ENCODE peak calls at places on chromosomes 5 and 9, in nine cellular contexts. B is foreskin fibroblast, D is tibial artery, Q is choroid plexus epithelial cell, F is AG04449, C is brain microvascular endothelial cell, Z is adrenal gland, S is mucosa of descending colon, J is spleen. H is an unnamed sample.

GRCh38 chr9:130328349-130328801 is 62.8 kb downstream of the HMCN2 start:
- DNase-seq in B (peak; percentile 32), J (no peak), D (peak; percentile 83), Z (peak; percentile 31), C (no peak), F (no peak), S (peak; percentile 50), Q (peak; percentile 52), H (no peak)

GRCh38 chr9:23522952-23523351 is 303.1 kb downstream of the ELAVL2 start:
- DNase-seq in Q (no peak), C (no peak), S (no peak), D (no peak), F (no peak), B (no peak), Z (no peak), J (no peak), H (no peak)

GRCh38 chr5:132410451-132411381 is 41.2 kb downstream of the SLC22A5 start:
- DNase-seq in C (peak; percentile 60), D (peak; percentile 80), Q (peak; percentile 79), Z (peak; percentile 87), B (peak; percentile 75), J (peak; percentile 97), S (peak; percentile 86), F (no peak), H (peak; percentile 83)

GRCh38 chr9:86163503-86163902 is 64.1 kb upstream of the GOLM1 start:
- DNase-seq in J (no peak), D (no peak), Z (no peak), Q (no peak), S (no peak), F (no peak), C (no peak), B (no peak), H (no peak)

GRCh38 chr5:158589939-158590338 is 509.8 kb downstream of the EBF1 start:
- DNase-seq in F (no peak), C (no peak), J (no peak), B (no peak), Z (no peak), S (peak; percentile 4), Q (peak; percentile 51), D (no peak), H (no peak)

GRCh38 chr5:145495741-145496140 is 339.4 kb downstream of the PRELID2 start:
- DNase-seq in S (no peak), J (no peak), F (peak; percentile 76), B (peak; percentile 74), C (peak; percentile 96), Z (peak; percentile 46), Q (peak; percentile 94), D (no peak), H (peak; percentile 94)

GRCh38 chr5:131635755-131636479 is 888 bp upstream of the RAPGEF6 start:
- DNase-seq in Q (peak; percentile 65), C (no peak), J (no peak), D (no peak), S (peak; percentile 33), F (no peak), Z (no peak), B (no peak), H (no peak)

GRCh38 chr5:175887463-175887862 is 16.1 kb downstream of the CPLX2 start:
- DNase-seq in S (no peak), Q (peak; percentile 3), F (no peak), B (no peak), D (no peak), Z (no peak), C (no peak), J (no peak), H (peak; percentile 17)

GRCh38 chr9:113951032-113951372 is 74.9 kb downstream of the ZNF618 start:
- DNase-seq in S (no peak), C (no peak), J (no peak), Q (no peak), B (no peak), Z (no peak), F (no peak), D (no peak), H (no peak)

GRCh38 chr5:169920446-169920845 is 59.8 kb downstream of the INSYN2B start:
- DNase-seq in C (no peak), Q (no peak), B (no peak), J (no peak), F (no peak), Z (no peak), D (no peak), S (no peak), H (no peak)

GRCh38 chr5:135024956-135025729 is 8.9 kb downstream of the PITX1 start:
- DNase-seq in Z (no peak), F (no peak), S (no peak), C (no peak), B (no peak), Q (no peak), J (peak; percentile 51), D (no peak), H (no peak)

GRCh38 chr5:145668714-145669113 is 166.4 kb downstream of the PRELID2 start:
- DNase-seq in J (no peak), S (no peak), B (no peak), Q (no peak), D (no peak), F (no peak), C (no peak), Z (no peak), H (no peak)

GRCh38 chr5:75933489-75933888 is 149.7 kb upstream of the SV2C start:
- DNase-seq in Z (no peak), B (no peak), D (no peak), S (peak; percentile 29), F (no peak), Q (no peak), J (no peak), C (no peak), H (no peak)

GRCh38 chr5:138425079-138425478 is 13.8 kb upstream of the REEP2 start:
- DNase-seq in Q (no peak), F (no peak), C (no peak), D (no peak), B (no peak), Z (no peak), J (no peak), S (no peak), H (no peak)

DNA sequence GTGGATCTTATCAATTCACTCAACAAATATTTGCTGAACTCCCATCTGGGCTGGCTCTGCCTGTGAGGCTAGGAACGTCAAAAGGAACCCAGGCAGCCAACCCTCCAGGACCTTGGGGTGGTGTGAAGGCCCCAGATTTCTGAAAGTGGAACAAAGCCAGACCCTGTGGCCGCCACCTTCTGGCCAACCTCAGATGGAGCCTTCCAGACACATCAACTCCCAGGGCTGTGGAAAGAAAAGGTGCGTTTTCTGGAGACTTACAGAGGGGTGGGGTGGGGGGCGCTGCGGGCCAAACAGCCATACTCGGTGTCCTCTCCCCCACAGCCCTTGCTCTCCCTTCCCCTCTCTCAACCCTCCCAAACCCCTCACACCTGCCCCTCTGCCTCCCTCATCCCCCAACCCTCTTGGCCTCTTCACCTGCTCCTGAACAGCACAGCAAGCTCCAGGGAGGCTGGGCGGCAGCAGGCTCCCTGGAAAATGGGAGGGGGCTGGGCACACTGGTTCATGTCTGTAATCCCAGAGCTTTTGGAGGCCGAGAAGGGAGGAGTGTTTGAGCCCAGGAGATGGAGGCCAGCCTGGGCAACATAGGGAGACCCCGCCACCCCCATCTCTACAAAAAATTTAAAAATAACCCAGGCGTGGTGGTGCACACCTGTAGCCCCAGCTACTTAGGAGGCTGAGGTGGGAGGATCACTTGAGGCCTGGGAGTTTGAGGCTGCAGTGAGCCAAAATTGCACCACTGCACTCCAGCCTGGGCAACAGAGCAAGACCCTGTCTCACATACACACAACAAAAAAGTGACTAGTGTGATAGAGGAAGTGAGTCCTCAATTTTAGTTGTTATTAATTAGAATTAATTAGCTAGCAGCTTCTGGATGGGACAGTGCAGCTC is 45.0 kb upstream of the PRRC2B start:
- DNase-seq in F (no peak), B (no peak), Z (no peak), D (no peak), S (no peak), J (peak; percentile 36), C (no peak), Q (no peak), H (no peak)
- TF ChIP-seq CTCF in F (peak; percentile 37), B (no peak), Z (no peak), D (no peak), S (no peak), J (no peak), C (peak; percentile 47), Q (peak; percentile 39), H (peak; percentile 14)

GRCh38 chr9:81633952-81634421 is 55.4 kb downstream of the TLE1 start:
- DNase-seq in S (peak; percentile 19), D (no peak), Q (no peak), Z (no peak), B (no peak), J (no peak), F (no peak), C (no peak), H (no peak)
- H3K4me3 ChIP-seq in S (no peak overlapping the region), D (no peak overlapping the region), Q (no peak overlapping the region), Z (no peak overlapping the region), B (no peak overlapping the region), J (no peak overlapping the region), F (no peak overlapping the region), C (no peak overlapping the region), H (no peak overlapping the region)

DNA sequence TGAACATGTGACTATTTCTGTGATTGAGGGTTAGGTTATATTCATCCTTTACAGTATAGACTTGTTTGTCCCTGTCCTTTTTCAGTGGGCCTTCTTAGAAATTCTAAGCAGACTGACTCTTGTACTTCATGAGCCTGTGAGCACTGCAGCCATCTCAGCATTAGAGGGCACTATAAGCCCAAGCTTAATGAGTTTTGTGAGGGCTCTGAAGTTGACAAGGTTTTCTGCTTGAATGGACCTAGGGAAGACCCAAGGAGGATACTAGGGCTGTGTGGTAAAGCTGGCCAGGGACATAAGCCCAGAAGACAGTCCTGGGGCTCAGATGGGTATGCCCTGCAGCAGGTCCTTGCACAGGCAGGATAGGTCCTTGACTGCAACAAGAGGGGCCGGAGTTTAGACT is 126.5 kb downstream of the MRPS30 start:
- DNase-seq in Z (no peak), Q (no peak), F (no peak), B (no peak), S (no peak), C (no peak), J (no peak), D (no peak), H (no peak)
- TF ChIP-seq CTCF in Z (no peak), Q (no peak), F (no peak), B (peak; percentile 6), S (no peak), C (no peak), J (no peak), D (no peak), H (no peak)

DNA sequence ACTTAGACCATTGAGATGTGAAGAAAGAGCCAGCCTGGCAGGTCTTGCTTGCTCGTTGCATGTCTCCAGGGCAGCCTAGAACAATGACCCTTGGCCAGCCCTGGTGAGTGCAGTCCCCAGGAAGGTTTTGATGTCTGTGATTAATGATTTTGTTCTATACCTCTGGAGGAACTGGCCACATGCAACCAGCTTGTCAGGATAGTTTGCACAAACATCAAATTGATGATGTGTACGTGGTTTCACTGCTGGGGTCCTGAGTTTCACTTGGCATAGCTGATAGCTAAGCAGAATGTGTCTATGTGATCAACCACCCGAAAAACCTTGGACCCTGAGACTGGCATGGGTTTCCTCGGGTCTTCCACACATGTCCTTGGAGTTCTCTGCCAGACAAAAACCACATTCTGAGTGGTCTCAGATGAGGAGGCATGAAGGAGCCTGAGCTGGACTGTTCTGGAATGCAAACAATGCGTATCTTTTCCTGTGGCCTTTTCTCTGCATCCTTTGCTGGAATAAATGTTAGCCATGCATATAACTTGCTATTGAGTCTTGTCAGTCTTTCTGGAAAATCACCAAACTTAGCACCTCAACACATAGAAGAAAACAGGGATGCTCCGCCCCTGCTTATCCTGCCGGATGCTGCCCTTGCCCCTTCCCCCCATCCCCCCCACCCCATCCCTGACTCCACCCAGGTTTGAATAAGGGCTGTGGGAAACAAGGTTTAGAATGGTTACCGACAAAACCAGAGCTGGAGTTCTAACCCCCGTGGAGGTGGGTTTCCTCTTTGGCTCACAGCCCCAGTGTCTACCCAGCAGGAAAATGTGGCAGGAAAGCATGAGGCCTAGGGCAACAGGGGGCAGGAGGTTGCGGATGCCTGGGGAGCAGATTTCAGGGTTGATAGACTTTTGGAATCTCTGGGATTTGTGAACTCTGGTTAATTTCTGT is 50.1 kb upstream of the ANKRD33B start:
- DNase-seq in S (no peak), Q (peak; percentile 92), B (peak; percentile 61), D (no peak), F (peak; percentile 58), C (peak; percentile 69), Z (no peak), J (peak; percentile 13), H (peak; percentile 87)
- H3K4me3 ChIP-seq in S (no peak overlapping the region), Q (no peak overlapping the region), B (no peak overlapping the region), D (no peak overlapping the region), F (no peak overlapping the region), C (no peak overlapping the region), Z (no peak overlapping the region), J (no peak overlapping the region), H (no peak overlapping the region)